ENCODE peak calls at places on chromosomes 4 and X, in ten cellular contexts. P is left ventricle myocardium inferior; X is prostate gland; W is heart right ventricle; C is CD4-positive, alpha-beta memory T cell; I is fibroblast of lung; Y is endothelial cell of umbilical vein; H is thyroid gland; E is colonic mucosa; B is CD8-positive, alpha-beta memory T cell. R is an unnamed sample.

GRCh38 chr4:85717366-85717765 is 242.4 kb downstream of the ARHGAP24 start:
- DNase-seq in E (no peak), P (no peak), I (peak; percentile 11), B (no peak), Y (no peak), W (no peak), X (no peak), C (no peak), H (no peak), R (no peak)

GRCh38 chr4:145613546-145614234 is 5.5 kb upstream of the MMAA start:
- DNase-seq in E (no peak), C (no peak), Y (no peak), H (no peak), W (no peak), P (no peak), I (no peak), X (no peak), B (no peak), R (peak; percentile 36)

GRCh38 chr4:53702334-53703266 is 111.3 kb upstream of the LNX1 start:
- DNase-seq in W (peak; percentile 88), C (no peak), P (peak; percentile 89), X (peak; percentile 70), I (peak; percentile 86), H (peak; percentile 92), E (peak; percentile 83), Y (peak; percentile 71), B (no peak), R (peak; percentile 48)

GRCh38 chr4:1209821-1210220 is 37.4 kb upstream of the SPON2 start:
- DNase-seq in W (peak; percentile 90), C (no peak), P (peak; percentile 88), Y (peak; percentile 62), B (no peak), I (peak; percentile 94), E (peak; percentile 60), H (no peak), X (no peak), R (no peak)

GRCh38 chr4:120842046-120842445 is 80.5 kb downstream of the PRDM5 start:
- DNase-seq in P (no peak), W (no peak), I (peak; percentile 76), X (no peak), Y (peak; percentile 35), E (no peak), C (no peak), H (no peak), B (no peak), R (no peak)

GRCh38 chrX:96791559-96791958 is 92.1 kb upstream of the RPA4 start:
- DNase-seq in P (no peak), E (no peak), B (no peak), X (no peak), H (no peak), C (no peak), Y (no peak), I (peak; percentile 24), W (peak; percentile 28), R (no peak)

GRCh38 chr4:162241857-162242256 is 78.1 kb upstream of the FSTL5 start:
- DNase-seq in X (no peak), E (no peak), B (no peak), C (no peak), H (no peak), W (no peak), Y (no peak), I (no peak), P (no peak), R (no peak)

GRCh38 chr4:113444386-113444785 is 317.2 kb downstream of the CAMK2D start:
- DNase-seq in B (no peak), X (no peak), E (no peak), I (peak; percentile 85), Y (peak; percentile 91), C (no peak), P (no peak), H (no peak), W (no peak), R (no peak)

GRCh38 chrX:3136161-3136961 is 95.1 kb downstream of the ARSF start:
- DNase-seq in E (no peak), H (no peak), Y (no peak), B (no peak), P (no peak), I (no peak), W (no peak), X (no peak), C (no peak), R (peak; percentile 54)

GRCh38 chr4:147822128-147822527 is 90.2 kb downstream of the ARHGAP10 start:
- DNase-seq in I (peak; percentile 89), B (no peak), Y (peak; percentile 37), H (peak; percentile 98), W (peak; percentile 84), E (peak; percentile 37), P (peak; percentile 84), X (peak; percentile 89), C (no peak), R (no peak)

GRCh38 chr4:172356002-172356401 is 542.8 kb downstream of the GALNTL6 start:
- DNase-seq in Y (no peak), C (no peak), X (no peak), H (no peak), E (no peak), I (no peak), W (no peak), B (no peak), P (no peak), R (no peak)

GRCh38 chr4:113810906-113811305 is 49.4 kb upstream of the CAMK2D start:
- DNase-seq in H (no peak), B (no peak), E (no peak), I (peak; percentile 79), W (no peak), C (no peak), X (no peak), P (no peak), Y (no peak), R (no peak)

GRCh38 chrX:24646745-24647182 is 383 bp downstream of the PCYT1B start:
- DNase-seq in Y (peak; percentile 14), I (peak; percentile 14), E (no peak), X (no peak), B (no peak), H (no peak), W (no peak), C (no peak), P (no peak), R (peak; percentile 97)

GRCh38 chr4:168784786-168785461 is 225.1 kb downstream of the CBR4 start:
- DNase-seq in I (no peak), C (no peak), W (no peak), B (no peak), H (peak; percentile 31), P (no peak), X (peak; percentile 39), Y (no peak), E (no peak), R (no peak)

GRCh38 chr4:74805601-74806000 is 11.3 kb upstream of the BTC start:
- DNase-seq in E (no peak), X (no peak), Y (peak; percentile 4), I (peak; percentile 57), P (no peak), B (no peak), H (no peak), W (no peak), C (no peak), R (no peak)

GRCh38 chrX:42131856-42132255 is 208.5 kb upstream of the CASK start:
- DNase-seq in W (no peak), H (no peak), I (peak; percentile 45), Y (no peak), X (no peak), P (no peak), E (no peak), B (no peak), C (no peak), R (no peak)

GRCh38 chr4:25162566-25162965 is 2.3 kb upstream of the SEPSECS start:
- DNase-seq in B (no peak), Y (no peak), E (no peak), I (no peak), X (no peak), W (no peak), C (no peak), P (no peak), H (no peak), R (no peak)

GRCh38 chrX:53266175-53266574 is 15.2 kb downstream of the IQSEC2 start:
- DNase-seq in P (no peak), E (peak; percentile 49), Y (no peak), B (no peak), X (no peak), I (no peak), H (no peak), W (no peak), C (no peak), R (no peak)

GRCh38 chr4:30744957-30745640 is 24.9 kb downstream of the PCDH7 start:
- DNase-seq in E (no peak), I (no peak), C (no peak), P (no peak), W (no peak), Y (peak; percentile 51), H (no peak), X (no peak), B (no peak), R (no peak)

GRCh38 chr4:7973545-7973981 is 33.9 kb upstream of the AFAP1 start:
- DNase-seq in C (no peak), P (no peak), W (no peak), I (peak; percentile 56), H (no peak), E (no peak), B (no peak), X (no peak), Y (no peak), R (no peak)
- H3K4me1 ChIP-seq in C (peaks cover 48% of the 10 kb centered on the region), P (peaks cover 54% of the 10 kb centered on the region), W (peaks cover 27% of the 10 kb centered on the region), I (peaks cover 16% of the 10 kb centered on the region), H (peaks cover 15% of the 10 kb centered on the region), E (peaks cover 20% of the 10 kb centered on the region), B (peaks cover 39% of the 10 kb centered on the region), X (peaks cover 5% of the 10 kb centered on the region), Y (peaks cover 34% of the 10 kb centered on the region), R (peaks cover 9% of the 10 kb centered on the region)

GRCh38 chr4:3040447-3041191 is 33.7 kb downstream of the HTT-AS start:
- DNase-seq in I (no peak), C (no peak), X (no peak), E (no peak), B (no peak), Y (no peak), P (no peak), H (no peak), W (no peak), R (no peak)
- H3K27me3 ChIP-seq in I (peaks cover 4% of the 10 kb centered on the region), C (no peaks in the 10 kb centered on the region), X (no peaks in the 10 kb centered on the region), E (no peaks in the 10 kb centered on the region), B (no peaks in the 10 kb centered on the region), Y (no peaks in the 10 kb centered on the region), P (no peaks in the 10 kb centered on the region), H (no peaks in the 10 kb centered on the region), W (no peaks in the 10 kb centered on the region), R (no peaks in the 10 kb centered on the region)

GRCh38 chr4:140152760-140153418 is 1.1 kb downstream of the MAML3 start:
- DNase-seq in X (peak; percentile 53), P (peak; percentile 58), I (peak; percentile 49), W (peak; percentile 59), B (peak; percentile 36), E (peak; percentile 57), H (peak; percentile 73), C (peak; percentile 51), Y (peak; percentile 57), R (peak; percentile 69)
- H3K4me1 ChIP-seq in X (peaks cover 6% of the 10 kb centered on the region), P (peaks cover 46% of the 10 kb centered on the region), I (no peaks in the 10 kb centered on the region), W (peaks cover 7% of the 10 kb centered on the region), B (peaks cover 5% of the 10 kb centered on the region), E (no peaks in the 10 kb centered on the region), H (no peaks in the 10 kb centered on the region), C (peaks cover 36% of the 10 kb centered on the region), Y (peaks cover 10% of the 10 kb centered on the region), R (peaks cover 2% of the 10 kb centered on the region)

DNA sequence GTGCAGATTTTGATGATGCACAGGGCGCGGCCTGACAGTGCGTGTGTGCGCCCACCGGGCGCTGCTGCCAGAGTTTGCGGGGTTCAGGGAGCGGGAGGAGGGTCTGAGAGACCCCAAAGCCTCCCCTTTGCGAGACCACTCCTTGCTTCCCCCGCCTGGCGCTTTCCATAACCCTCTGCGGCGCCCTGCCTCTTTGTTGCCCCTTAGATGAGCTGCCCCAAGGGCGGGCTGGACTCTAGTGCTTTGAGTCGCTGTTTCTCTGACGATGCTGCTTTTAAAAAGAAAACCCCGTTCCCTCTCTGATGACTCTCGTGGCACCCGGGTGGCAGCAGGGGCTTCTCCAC is 9.9 kb downstream of the MSX1 start:
- DNase-seq in H (no peak), Y (no peak), B (no peak), I (no peak), X (no peak), E (no peak), W (no peak), P (no peak), C (no peak), R (no peak)
- H3K27me3 ChIP-seq in H (peaks cover 53% of the 10 kb centered on the region), Y (peaks cover 94% of the 10 kb centered on the region), B (peaks cover 49% of the 10 kb centered on the region), I (peaks cover 83% of the 10 kb centered on the region), X (peaks cover 69% of the 10 kb centered on the region), E (peaks cover 98% of the 10 kb centered on the region), W (peaks cover 78% of the 10 kb centered on the region), P (peaks cover 100% of the 10 kb centered on the region), C (peaks cover 44% of the 10 kb centered on the region), R (peaks cover 58% of the 10 kb centered on the region)

R was measured in HAP-1.